ENCODE peak calls at places on chromosomes 1 and 21, in four cellular contexts. One of them, this sample, is unnamed. For H3K27me3, the result is how much of the 10 kb centered on the place peaks cover.

GRCh38 chr1:172955161-172955821 is 95.5 kb downstream of the TNFSF18 start:
- DNase-seq in tibial artery: no peak
- DNase-seq in lung: no peak
- DNase-seq in MM.1S: no peak
- DNase-seq in this sample: no peak

GRCh38 chr1:10867914-10868598 is 71.6 kb upstream of the CASZ1 start:
- DNase-seq in MM.1S: no peak
- DNase-seq in lung: no peak
- DNase-seq in tibial artery: no peak
- DNase-seq in this sample: no peak

GRCh38 chr1:89576016-89576415 is 51.4 kb downstream of the LRRC8B start:
- DNase-seq in tibial artery: no peak
- DNase-seq in lung: no peak
- DNase-seq in MM.1S: no peak
- DNase-seq in this sample: no peak

GRCh38 chr1:91282695-91283420 is 121.8 kb downstream of the HFM1 start:
- DNase-seq in MM.1S: peak
- DNase-seq in tibial artery: peak
- DNase-seq in lung: peak
- DNase-seq in this sample: no peak

GRCh38 chr1:190475394-190476250 is 2.0 kb downstream of the BRINP3 start:
- DNase-seq in MM.1S: no peak
- DNase-seq in lung: no peak
- DNase-seq in tibial artery: no peak
- DNase-seq in this sample: no peak

GRCh38 chr1:39268906-39269305 is 64.4 kb downstream of the MACF1 start:
- DNase-seq in tibial artery: no peak
- DNase-seq in MM.1S: no peak
- DNase-seq in lung: no peak
- DNase-seq in this sample: no peak

GRCh38 chr1:206985162-206985749 is 15.0 kb upstream of the FCAMR start:
- DNase-seq in tibial artery: no peak
- DNase-seq in lung: no peak
- DNase-seq in MM.1S: no peak
- DNase-seq in this sample: no peak

GRCh38 chr21:34363733-34364132 is at the start of gene KCNE2:
- DNase-seq in MM.1S: no peak
- DNase-seq in tibial artery: no peak
- DNase-seq in lung: no peak
- DNase-seq in this sample: no peak

GRCh38 chr1:31633117-31633516 is 11.6 kb downstream of the PEF1 start:
- DNase-seq in lung: no peak
- DNase-seq in tibial artery: no peak
- DNase-seq in MM.1S: no peak
- DNase-seq in this sample: no peak

GRCh38 chr1:17673335-17674075 is 81.6 kb upstream of the ACTL8 start:
- DNase-seq in MM.1S: no peak
- DNase-seq in lung: no peak
- DNase-seq in tibial artery: no peak
- DNase-seq in this sample: no peak

GRCh38 chr1:186311375-186312051 is 63.5 kb downstream of the TPR start:
- DNase-seq in lung: no peak
- DNase-seq in MM.1S: no peak
- DNase-seq in tibial artery: no peak
- DNase-seq in this sample: no peak

GRCh38 chr1:219801433-219801832 is 126.9 kb downstream of the SLC30A10 start:
- DNase-seq in MM.1S: no peak
- DNase-seq in lung: no peak
- DNase-seq in tibial artery: no peak
- DNase-seq in this sample: no peak

GRCh38 chr1:36540056-36540455 is 57.3 kb upstream of the CSF3R start:
- DNase-seq in lung: no peak
- DNase-seq in tibial artery: no peak
- DNase-seq in MM.1S: no peak
- DNase-seq in this sample: no peak

GRCh38 chr1:164051791-164052190 is 507.2 kb upstream of the PBX1 start:
- DNase-seq in lung: no peak
- DNase-seq in MM.1S: no peak
- DNase-seq in tibial artery: no peak
- DNase-seq in this sample: no peak

DNA sequence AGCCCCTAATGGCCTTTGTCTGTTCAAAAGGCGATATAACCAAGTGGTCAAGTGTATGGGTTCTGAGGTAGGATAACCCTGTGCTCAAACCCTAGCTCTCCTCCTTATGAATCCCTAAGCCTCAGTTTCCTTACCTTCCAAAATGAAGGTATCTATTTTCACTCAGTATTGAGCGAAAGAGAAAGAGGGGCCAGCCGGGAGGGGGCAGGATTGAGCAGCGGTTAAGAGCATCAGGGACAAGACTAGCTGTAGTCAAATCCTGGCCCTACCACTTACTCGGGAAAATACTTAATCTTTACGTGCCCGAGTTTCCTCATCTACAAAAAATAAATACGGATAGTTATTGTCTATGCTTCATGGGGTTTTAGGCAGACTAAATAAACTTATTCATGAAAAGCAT is 25.7 kb downstream of the LY9 start:
- DNase-seq in MM.1S: no peak
- DNase-seq in lung: no peak
- DNase-seq in tibial artery: no peak
- DNase-seq in this sample: no peak
- TF ChIP-seq CTCF in MM.1S: peak
- TF ChIP-seq CTCF in lung: no peak
- TF ChIP-seq CTCF in tibial artery: no peak
- TF ChIP-seq CTCF in this sample: no peak

GRCh38 chr1:20589331-20590312 is 725 bp downstream of the CDA start:
- DNase-seq in tibial artery: peak
- DNase-seq in MM.1S: no peak
- DNase-seq in lung: peak
- DNase-seq in this sample: no peak

GRCh38 chr1:20587639-20588017 is 1.3 kb upstream of the CDA start:
- DNase-seq in lung: no peak
- DNase-seq in MM.1S: no peak
- DNase-seq in tibial artery: peak
- DNase-seq in this sample: no peak

GRCh38 chr1:20590313-20590777 is 1.4 kb downstream of the CDA start:
- DNase-seq in MM.1S: no peak
- DNase-seq in lung: no peak
- DNase-seq in tibial artery: peak
- DNase-seq in this sample: no peak

GRCh38 chr1:20586939-20587638 is 1.8 kb upstream of the CDA start:
- DNase-seq in MM.1S: no peak
- DNase-seq in lung: no peak
- DNase-seq in tibial artery: peak
- DNase-seq in this sample: no peak

DNA sequence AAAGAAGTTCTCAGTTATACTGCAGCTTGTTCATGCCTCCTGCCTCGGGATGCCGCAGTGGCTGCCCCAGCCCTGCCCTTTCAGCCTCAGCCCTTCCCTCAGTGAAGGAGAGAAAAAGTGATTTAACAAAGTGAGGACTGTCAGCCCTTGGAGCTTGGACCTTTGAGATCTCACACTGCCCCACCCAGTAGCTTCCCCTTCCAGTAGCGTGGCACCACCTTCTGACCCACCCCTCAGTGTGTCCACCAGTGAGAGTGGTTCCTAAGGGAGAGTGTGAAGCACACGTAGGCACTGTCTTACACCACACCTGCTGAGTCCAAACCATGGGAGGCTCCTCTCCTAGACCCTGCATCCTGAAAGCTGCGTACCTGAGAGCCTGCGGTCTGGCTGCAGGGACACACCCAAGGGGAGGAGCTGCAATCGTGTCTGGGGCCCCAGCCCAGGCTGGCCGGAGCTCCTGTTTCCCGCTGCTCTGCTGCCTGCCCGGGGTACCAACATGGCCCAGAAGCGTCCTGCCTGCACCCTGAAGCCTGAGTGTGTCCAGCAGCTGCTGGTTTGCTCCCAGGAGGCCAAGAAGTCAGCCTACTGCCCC is at the start of gene CDA:
- DNase-seq in tibial artery: peak
- DNase-seq in lung: no peak
- DNase-seq in MM.1S: peak
- DNase-seq in this sample: no peak
- H3K27ac ChIP-seq in tibial artery: no peak
- H3K27ac ChIP-seq in lung: no peak
- H3K27ac ChIP-seq in MM.1S: no peak
- H3K27ac ChIP-seq in this sample: no peak

GRCh38 chr1:241841661-241842060 is 6.3 kb upstream of the EXO1 start:
- DNase-seq in MM.1S: no peak
- DNase-seq in lung: no peak
- DNase-seq in tibial artery: no peak
- DNase-seq in this sample: no peak
- H3K27me3 ChIP-seq in MM.1S: under half
- H3K27me3 ChIP-seq in lung: under half
- H3K27me3 ChIP-seq in tibial artery: under half
- H3K27me3 ChIP-seq in this sample: under half

DNA sequence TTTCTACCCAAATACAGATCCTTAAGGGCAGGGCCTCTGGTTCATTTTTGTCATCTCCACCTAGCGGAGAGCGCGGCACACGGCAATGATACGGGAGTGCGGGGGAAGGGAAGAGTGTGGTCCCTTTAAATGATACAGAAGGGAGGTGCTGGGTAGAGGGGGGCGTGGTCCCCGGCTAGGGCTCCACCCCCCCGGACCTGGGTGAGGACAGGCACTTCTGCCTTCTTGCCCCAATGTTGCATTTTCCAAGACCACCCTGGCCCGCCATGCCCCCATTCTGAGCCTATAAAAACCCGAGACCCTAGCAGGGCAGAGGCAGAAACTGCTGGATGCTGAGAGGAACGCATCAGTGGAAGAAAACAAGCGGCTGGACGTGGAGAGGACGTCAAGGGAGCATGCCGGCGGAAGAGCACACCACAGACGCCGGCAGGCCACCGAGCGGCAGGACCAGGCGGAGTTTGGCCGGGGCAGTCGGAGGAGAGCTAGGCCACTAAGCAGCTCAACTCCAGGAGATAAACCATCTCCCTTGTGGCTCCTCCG is 30.0 kb downstream of the LRRC3 start:
- DNase-seq in MM.1S: no peak
- DNase-seq in lung: peak
- DNase-seq in tibial artery: peak
- DNase-seq in this sample: no peak
- TF ChIP-seq CTCF in MM.1S: peak
- TF ChIP-seq CTCF in lung: no peak
- TF ChIP-seq CTCF in tibial artery: no peak
- TF ChIP-seq CTCF in this sample: no peak

GRCh38 chr1:183097438-183098051 is 74.3 kb downstream of the LAMC1 start:
- DNase-seq in lung: no peak
- DNase-seq in tibial artery: no peak
- DNase-seq in MM.1S: no peak
- DNase-seq in this sample: no peak

GRCh38 chr1:183098349-183098748 is 75.1 kb downstream of the LAMC1 start:
- DNase-seq in lung: no peak
- DNase-seq in tibial artery: no peak
- DNase-seq in MM.1S: no peak
- DNase-seq in this sample: no peak

GRCh38 chr1:183096351-183096750 is 73.1 kb downstream of the LAMC1 start:
- DNase-seq in MM.1S: no peak
- DNase-seq in tibial artery: no peak
- DNase-seq in lung: no peak
- DNase-seq in this sample: no peak

GRCh38 chr1:183094376-183094775 is 71.2 kb downstream of the LAMC1 start:
- DNase-seq in tibial artery: no peak
- DNase-seq in MM.1S: no peak
- DNase-seq in lung: no peak
- DNase-seq in this sample: no peak

GRCh38 chr1:183096889-183097288 is 73.7 kb downstream of the LAMC1 start:
- DNase-seq in MM.1S: no peak
- DNase-seq in tibial artery: no peak
- DNase-seq in lung: no peak
- DNase-seq in this sample: no peak
- H3K27ac ChIP-seq in MM.1S: no peak
- H3K27ac ChIP-seq in tibial artery: peak
- H3K27ac ChIP-seq in lung: peak
- H3K27ac ChIP-seq in this sample: no peak

DNA sequence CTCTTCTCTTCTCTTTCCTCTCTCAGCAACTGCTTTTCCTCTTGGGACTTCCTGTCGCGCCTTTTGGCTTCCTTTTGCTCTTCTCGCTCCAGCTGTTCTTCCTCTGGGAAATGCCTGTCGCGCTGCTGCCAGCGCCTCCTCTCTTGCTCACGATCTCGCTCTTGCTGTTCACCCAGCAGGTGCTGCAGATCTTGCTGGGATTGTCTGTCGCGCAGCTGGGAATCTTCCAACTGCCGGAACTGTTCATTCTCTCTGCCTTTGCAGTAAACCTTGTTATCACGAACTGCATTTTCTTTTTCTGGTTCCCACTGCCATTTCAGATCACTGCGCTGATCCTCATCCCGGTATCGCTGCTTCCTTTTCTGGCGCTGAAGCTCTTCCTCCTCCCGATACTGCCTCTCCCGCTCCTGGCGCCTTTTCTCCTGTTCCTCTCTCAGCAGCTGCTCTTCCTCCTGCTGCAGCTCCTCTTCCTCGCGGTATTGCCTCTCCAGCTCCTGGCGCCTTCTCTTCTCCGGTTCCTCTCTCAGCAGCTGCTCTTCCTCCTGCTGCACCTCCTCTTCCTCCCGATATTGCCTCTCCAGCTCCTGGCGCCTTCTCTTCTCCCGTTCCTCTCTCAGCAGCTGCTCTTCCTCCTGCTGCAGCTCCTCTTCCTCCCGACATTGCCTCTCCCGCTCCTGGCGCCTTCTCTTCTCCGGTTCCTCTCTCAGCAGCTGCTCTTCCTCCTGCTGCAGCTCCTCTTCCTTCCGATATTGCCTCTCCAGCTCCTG is 5.8 kb downstream of the TCHH start:
- DNase-seq in tibial artery: no peak
- DNase-seq in MM.1S: no peak
- DNase-seq in lung: no peak
- DNase-seq in this sample: no peak
- H3K27me3 ChIP-seq in tibial artery: under half
- H3K27me3 ChIP-seq in MM.1S: under half
- H3K27me3 ChIP-seq in lung: under half
- H3K27me3 ChIP-seq in this sample: under half

DNA sequence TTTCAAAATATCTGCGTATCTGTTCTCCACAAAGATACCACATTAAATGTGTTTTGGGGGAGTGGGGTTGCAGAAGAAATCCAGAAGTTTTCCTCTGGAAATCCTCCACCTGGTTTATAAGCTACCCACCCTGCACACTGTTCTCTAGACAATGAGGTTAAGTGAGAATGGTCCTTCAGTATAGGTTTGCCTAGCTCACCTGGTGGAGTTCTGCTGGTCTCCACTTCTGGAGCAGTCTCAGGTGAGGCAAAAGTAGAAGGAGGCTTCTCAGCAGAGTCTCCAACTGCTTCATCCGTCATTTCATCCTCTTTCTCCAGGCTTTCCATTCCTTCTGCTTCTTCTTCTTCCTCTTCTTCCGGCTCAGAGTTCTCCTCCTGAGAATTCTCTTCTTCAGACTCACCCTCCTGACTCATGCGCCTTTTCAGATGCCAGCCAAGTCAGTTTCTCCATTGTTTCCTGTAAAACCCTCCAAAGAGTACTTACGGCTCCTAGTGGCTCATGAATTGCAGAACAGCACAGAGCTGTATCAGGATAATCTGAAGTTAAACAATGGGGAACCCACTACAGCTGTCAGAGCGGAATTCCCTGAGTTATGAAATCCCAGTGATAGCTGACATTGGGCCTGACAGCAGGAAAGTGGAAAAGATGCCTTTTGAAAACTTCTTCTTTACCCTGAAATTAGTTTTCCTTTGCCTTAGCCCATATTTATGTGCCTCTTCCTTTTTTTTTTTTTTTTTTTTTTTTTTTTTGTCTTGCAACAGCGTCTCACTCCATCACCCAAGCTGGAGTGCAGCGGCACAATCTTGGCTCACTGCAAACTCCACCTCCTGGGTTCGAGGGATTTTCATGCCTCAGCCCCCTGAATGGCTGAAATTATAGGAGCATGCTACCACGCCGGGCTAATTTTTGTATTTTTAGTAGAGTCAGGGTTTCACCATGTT is 38.5 kb downstream of the MSTO1 start:
- DNase-seq in lung: peak
- DNase-seq in MM.1S: no peak
- DNase-seq in tibial artery: peak
- DNase-seq in this sample: no peak
- TF ChIP-seq CTCF in lung: peak
- TF ChIP-seq CTCF in MM.1S: no peak
- TF ChIP-seq CTCF in tibial artery: peak
- TF ChIP-seq CTCF in this sample: peak

This sample was measured in thoracic aorta.